ENCODE peak calls at places on chromosomes 4 and X, in five cellular contexts. N is GM23248, J is small intestine, A is endodermal cell, Q is aorta. T is an unnamed sample. For H3K36me3 and H3K4me1, the result is how much of the 10 kb centered on the place peaks cover.

GRCh38 chr4:164572877-164573279 is 181.1 kb upstream of the SMIM31 start:
- DNase-seq in N (peak), Q (no peak), J (no peak), A (no peak), T (no peak)

GRCh38 chrX:118207831-118208453 is 91.3 kb upstream of the KLHL13 start:
- DNase-seq in N (no peak), A (no peak), J (no peak), Q (no peak), T (no peak)

GRCh38 chrX:341541-342101 is 23.0 kb upstream of the GTPBP6 start:
- DNase-seq in N (no peak), Q (peak), A (no peak), J (no peak), T (no peak)

GRCh38 chr4:183366436-183366835 is 44.2 kb upstream of the CLDN24 start:
- DNase-seq in N (no peak), J (no peak), A (no peak), Q (peak), T (no peak)

GRCh38 chrX:103629295-103630170 is 758 bp downstream of the TCEAL1 start:
- DNase-seq in J (peak), N (peak), Q (peak), A (peak), T (peak)

GRCh38 chr4:31366041-31366440 is 645.9 kb downstream of the PCDH7 start:
- DNase-seq in N (peak), A (no peak), Q (no peak), J (no peak), T (no peak)

GRCh38 chr4:132694775-132695174 is 454.3 kb upstream of the PCDH10 start:
- DNase-seq in A (no peak), Q (no peak), N (no peak), J (no peak), T (no peak)

GRCh38 chr4:71346710-71347109 is 7.9 kb downstream of the SLC4A4 start:
- DNase-seq in Q (no peak), J (no peak), A (no peak), N (no peak), T (no peak)

GRCh38 chrX:123859409-123859827 is 435 bp upstream of the XIAP start:
- DNase-seq in J (peak), Q (peak), A (no peak), N (no peak), T (no peak)

GRCh38 chrX:40170830-40171512 is 73.2 kb upstream of the BCOR start:
- DNase-seq in A (peak), Q (no peak), J (no peak), N (peak), T (no peak)

GRCh38 chr4:152901205-152901604 is 34.9 kb upstream of the FHDC1 start:
- DNase-seq in Q (no peak), A (no peak), N (no peak), J (no peak), T (no peak)

GRCh38 chr4:157291071-157291470 is 70.5 kb downstream of the GRIA2 start:
- DNase-seq in Q (no peak), N (peak), J (no peak), A (no peak), T (no peak)

GRCh38 chr4:8272472-8273428 is 3.2 kb downstream of the HTRA3 start:
- DNase-seq in Q (no peak), A (no peak), N (no peak), J (no peak), T (no peak)

GRCh38 chrX:129108936-129109335 is 414.4 kb downstream of the SMARCA1 start:
- DNase-seq in A (no peak), J (no peak), N (no peak), Q (no peak), T (no peak)

GRCh38 chr4:140725556-140725955 is 30.6 kb downstream of the TBC1D9 start:
- DNase-seq in A (no peak), Q (no peak), N (no peak), J (no peak), T (no peak)

GRCh38 chrX:47358387-47359065 is 11.9 kb upstream of the ZNF157 start:
- DNase-seq in A (no peak), N (no peak), J (peak), Q (no peak), T (no peak)

GRCh38 chrX:4671344-4671743 is 957.9 kb upstream of the PRKX start:
- DNase-seq in Q (no peak), A (no peak), J (no peak), N (no peak), T (no peak)

GRCh38 chr4:136495076-136495475 is 1037.2 kb downstream of the PCDH18 start:
- DNase-seq in J (no peak), A (no peak), N (no peak), Q (no peak), T (no peak)

GRCh38 chr4:174255790-174256189 is 27.7 kb downstream of the FBXO8 start:
- DNase-seq in Q (no peak), J (no peak), A (no peak), N (peak), T (no peak)

GRCh38 chr4:3829954-3830773 is 64.0 kb downstream of the ADRA2C start:
- DNase-seq in A (peak), J (no peak), N (no peak), Q (no peak), T (no peak)

GRCh38 chrX:72001471-72001870 is 90.8 kb downstream of the NHSL2 start:
- DNase-seq in A (peak), N (no peak), J (no peak), Q (no peak), T (no peak)

GRCh38 chrX:23626651-23627050 is 40.6 kb upstream of the PRDX4 start:
- DNase-seq in A (no peak), J (no peak), Q (no peak), N (no peak), T (no peak)

GRCh38 chr4:128855656-128856055 is 46.2 kb downstream of the JADE1 start:
- DNase-seq in Q (no peak), N (no peak), A (no peak), J (no peak), T (no peak)
- H3K36me3 ChIP-seq in Q (under half), N (half or more), A (half or more), J (under half), T (half or more)

GRCh38 chr4:147833741-147834140 is 101.9 kb downstream of the ARHGAP10 start:
- DNase-seq in Q (no peak), N (no peak), J (no peak), A (no peak), T (no peak)
- H3K4me1 ChIP-seq in Q (under half), N (under half), J (under half), A (under half), T (half or more)

DNA sequence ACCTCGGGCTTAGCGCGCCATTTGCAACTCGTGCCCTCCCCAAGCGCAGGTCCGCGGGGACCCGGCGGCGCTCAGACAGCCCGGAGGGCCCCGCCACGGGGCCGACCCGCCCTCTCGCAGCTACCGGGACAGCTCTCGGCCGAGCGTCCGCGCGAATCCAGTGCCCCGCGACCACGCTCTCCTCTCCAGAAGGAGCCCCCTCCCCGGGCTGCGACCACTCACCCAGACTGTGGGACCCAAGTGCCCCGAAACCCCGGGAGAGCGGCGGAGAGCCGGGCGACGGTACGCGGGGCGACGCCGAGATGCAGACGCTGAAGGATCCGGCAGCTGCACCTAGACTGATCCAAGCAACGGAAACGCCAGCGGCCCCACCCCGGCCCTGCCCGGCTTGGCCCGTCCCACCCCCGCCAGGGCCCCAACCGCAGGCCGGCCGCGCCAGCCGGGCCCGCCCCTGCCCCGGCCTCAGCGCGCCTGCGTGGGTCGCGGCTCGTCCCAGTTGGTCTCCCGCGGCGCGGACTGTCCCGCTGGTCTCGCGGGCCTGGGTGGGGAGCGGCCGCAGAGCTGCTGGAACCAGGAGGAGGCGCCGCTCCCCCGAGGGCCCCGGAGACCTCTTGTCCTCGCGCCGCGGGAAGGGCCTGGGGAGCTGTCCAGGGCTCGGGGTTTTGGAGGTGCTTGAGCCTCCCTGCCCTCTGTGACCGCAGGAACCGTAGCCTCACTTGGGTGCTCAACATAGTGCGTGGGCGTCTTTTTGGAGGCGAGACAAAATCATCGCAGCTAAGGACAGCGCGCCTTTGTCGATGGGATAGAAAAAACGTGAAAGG is at the start of gene ANXA5:
- DNase-seq in N (peak), A (peak), Q (peak), J (peak), T (peak)
- H3K27ac ChIP-seq in N (peak), A (peak), Q (peak), J (peak), T (peak)

GRCh38 chr4:119242417-119242816 is 29.9 kb downstream of the USP53 start:
- DNase-seq in A (no peak), Q (no peak), J (no peak), N (no peak), T (no peak)
- H3K36me3 ChIP-seq in A (half or more), Q (under half), J (under half), N (half or more), T (under half)